ENCODE peak calls at places on chromosome 1, in four cellular contexts. L, M, O and E are unnamed samples.

GRCh38 chr1:214187152-214187900 is 93.6 kb upstream of the SMYD2 start:
- DNase-seq in L (peak; percentile 29), M (no peak), O (no peak), E (peak; percentile 62)

GRCh38 chr1:238681451-238681850 is 704.9 kb upstream of the CHRM3 start:
- DNase-seq in O (no peak), L (no peak), M (no peak), E (no peak)

GRCh38 chr1:206933333-206933945 is 11.7 kb upstream of the FCMR start:
- DNase-seq in M (peak; percentile 78), L (peak; percentile 85), O (no peak), E (peak; percentile 78)

GRCh38 chr1:72412286-72412685 is 129.9 kb upstream of the NEGR1 start:
- DNase-seq in L (no peak), O (no peak), M (no peak), E (no peak)

GRCh38 chr1:164853146-164853545 is 294.2 kb downstream of the PBX1 start:
- DNase-seq in M (no peak), L (no peak), O (no peak), E (no peak)

GRCh38 chr1:1981142-1981500 is 22.5 kb downstream of the CFAP74 start:
- DNase-seq in O (no peak), M (no peak), L (no peak), E (no peak)

GRCh38 chr1:81760487-81761097 is 40.1 kb upstream of the ADGRL2 start:
- DNase-seq in L (no peak), O (no peak), M (no peak), E (no peak)

GRCh38 chr1:222369991-222370910 is 177.7 kb downstream of the HHIPL2 start:
- DNase-seq in L (no peak), O (no peak), M (no peak), E (no peak)

GRCh38 chr1:179121159-179121938 is 39.5 kb downstream of the TOR3A start:
- DNase-seq in M (peak; percentile 38), O (peak; percentile 25), L (peak; percentile 28), E (peak; percentile 38)

GRCh38 chr1:93964777-93965200 is 55.6 kb upstream of the GCLM start:
- DNase-seq in O (peak; percentile 90), L (no peak), M (no peak), E (no peak)

GRCh38 chr1:9442266-9442846 is 96.9 kb upstream of the SLC25A33 start:
- DNase-seq in L (no peak), M (no peak), O (peak; percentile 33), E (no peak)

GRCh38 chr1:18015719-18016118 is 91.9 kb upstream of the IGSF21 start:
- DNase-seq in L (no peak), M (no peak), O (no peak), E (no peak)

GRCh38 chr1:96782861-96783260 is 61.3 kb downstream of the PTBP2 start:
- DNase-seq in O (no peak), M (no peak), L (no peak), E (no peak)

GRCh38 chr1:107895403-107896181 is 69.4 kb downstream of the VAV3 start:
- DNase-seq in M (no peak), O (no peak), L (no peak), E (no peak)

GRCh38 chr1:40338745-40339419 is 21.8 kb upstream of the COL9A2 start:
- DNase-seq in M (peak; percentile 83), L (peak; percentile 96), O (peak; percentile 76), E (peak; percentile 83)

GRCh38 chr1:226809785-226810571 is 60.4 kb upstream of the PSEN2 start:
- DNase-seq in L (no peak), O (no peak), M (no peak), E (no peak)

GRCh38 chr1:87515781-87516180 is 187.1 kb downstream of the LMO4 start:
- DNase-seq in M (no peak), O (no peak), L (no peak), E (no peak)

GRCh38 chr1:218546314-218546713 is 201.2 kb downstream of the TGFB2 start:
- DNase-seq in L (no peak), O (no peak), M (no peak), E (no peak)

GRCh38 chr1:221687731-221688487 is 54.0 kb downstream of the DUSP10 start:
- DNase-seq in O (no peak), M (no peak), L (no peak), E (no peak)

GRCh38 chr1:20446796-20447195 is 39.2 kb downstream of the CAMK2N1 start:
- DNase-seq in M (no peak), O (no peak), L (no peak), E (no peak)

GRCh38 chr1:8905582-8906191 is 27.2 kb upstream of the ENO1 start:
- DNase-seq in L (no peak), O (no peak), M (no peak), E (no peak)

DNA sequence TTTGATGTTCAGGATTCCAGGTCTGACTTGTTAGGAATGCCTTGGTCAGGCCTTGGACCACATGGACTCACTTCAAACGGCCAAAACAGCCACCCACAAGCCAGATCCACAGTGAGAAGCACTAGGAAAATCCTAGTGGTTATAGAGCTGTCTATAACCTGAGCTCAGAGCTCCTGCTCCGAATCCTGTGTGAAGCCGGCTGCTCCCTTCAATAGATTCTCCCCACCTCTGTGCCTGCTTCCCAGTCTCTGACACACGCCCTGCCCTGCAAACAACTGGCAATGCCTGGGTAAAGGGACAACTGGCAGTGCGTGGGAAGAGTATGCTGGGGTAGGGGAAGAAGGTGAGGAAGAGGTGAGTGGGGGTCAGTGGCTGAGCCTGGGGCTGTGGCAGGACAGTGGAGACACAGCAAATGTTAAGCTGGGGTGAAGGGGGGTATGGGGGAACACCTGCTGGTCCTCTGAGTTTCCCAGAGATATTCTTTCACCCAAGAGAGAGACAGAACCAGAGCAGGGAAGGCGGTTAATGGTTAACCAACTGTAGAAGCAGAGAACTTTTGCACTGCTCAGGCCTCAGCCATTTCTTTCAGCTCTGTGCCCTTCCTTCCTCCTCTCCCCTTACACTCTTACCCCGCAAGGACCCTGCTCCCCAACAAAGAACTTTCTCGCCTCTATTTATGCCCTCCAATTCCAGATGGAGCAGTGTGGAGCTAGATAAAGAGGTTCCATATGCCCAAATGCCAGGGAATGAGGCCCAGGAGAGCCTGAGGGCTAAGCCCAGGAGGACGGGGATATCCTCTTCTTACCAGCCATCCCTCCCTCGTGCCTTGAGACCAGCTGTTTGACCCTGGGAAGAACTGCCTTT is 4.4 kb downstream of the PLXNA2 start:
- DNase-seq in L (no peak), O (peak; percentile 54), M (no peak), E (no peak)
- TF ChIP-seq ELF4 in L (no peak), O (no peak), M (no peak), E (no peak)

DNA sequence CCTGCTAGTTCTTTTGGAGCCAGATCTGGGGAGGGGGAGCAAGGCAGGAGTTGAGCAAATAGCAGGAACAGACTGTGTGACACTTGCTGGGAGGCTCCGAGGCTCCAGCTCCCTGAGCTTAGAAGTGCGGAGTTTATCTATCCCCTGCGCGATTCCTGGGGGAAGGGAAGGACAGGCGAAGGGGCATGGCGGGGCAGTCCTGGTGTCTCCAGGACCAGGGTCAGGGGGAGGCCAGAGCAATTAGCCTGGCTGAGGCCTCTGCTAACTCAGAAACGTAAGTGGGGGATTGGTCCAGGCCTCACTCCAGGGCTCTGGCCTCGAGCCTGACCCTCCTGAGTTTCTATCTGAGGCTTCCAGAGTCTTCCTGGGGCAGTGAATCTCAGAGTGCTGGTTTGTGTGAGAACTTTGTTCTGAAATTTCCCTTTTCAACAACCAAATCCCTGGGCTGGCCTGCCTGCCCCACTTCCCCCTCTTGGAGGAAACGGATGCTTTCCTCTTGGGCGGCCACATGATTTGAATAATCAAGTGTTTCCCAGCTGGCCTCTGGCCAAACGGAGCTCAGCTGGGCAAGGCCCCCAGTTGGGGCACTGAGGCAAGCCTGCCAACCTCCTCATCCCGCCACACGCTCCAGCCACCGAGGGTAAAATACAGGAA is 15.6 kb downstream of the ALPL start:
- DNase-seq in O (no peak), L (no peak), M (no peak), E (no peak)
- TF ChIP-seq ELF4 in O (no peak), L (no peak), M (no peak), E (no peak)

GRCh38 chr1:57839067-57839466 is 415.2 kb upstream of the DAB1 start:
- DNase-seq in O (no peak), L (no peak), M (no peak), E (no peak)
- TF ChIP-seq ELF4 in O (no peak), L (no peak), M (no peak), E (no peak)

GRCh38 chr1:6700853-6701436 is 671 bp downstream of the DNAJC11 start:
- DNase-seq in M (no peak), O (no peak), L (no peak), E (no peak)
- TF ChIP-seq ELF4 in M (no peak), O (no peak), L (no peak), E (no peak)

DNA sequence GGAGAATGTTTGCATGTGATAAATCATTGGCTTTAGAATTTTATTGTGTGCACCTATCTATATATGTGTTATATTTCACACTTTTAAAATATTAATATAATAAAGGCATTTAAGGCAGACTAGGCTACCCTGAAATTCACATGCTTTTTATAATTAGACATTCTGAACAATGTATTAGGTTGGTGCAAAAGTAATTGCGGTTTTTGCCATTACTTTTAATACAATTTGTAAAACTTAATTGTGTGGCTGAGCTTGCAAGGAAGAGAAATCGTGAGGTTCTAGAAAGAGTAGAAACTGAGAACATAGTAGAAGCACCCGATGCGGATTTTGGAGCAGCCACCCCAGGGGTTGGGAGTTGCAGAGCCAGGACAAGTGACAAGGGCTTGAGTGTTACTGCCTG is 244.7 kb downstream of the TM2D1 start:
- DNase-seq in M (no peak), L (no peak), O (no peak), E (no peak)
- TF ChIP-seq ELF4 in M (no peak), L (no peak), O (no peak), E (peak; percentile 67)

GRCh38 chr1:245790441-245790840 is 635.7 kb downstream of the KIF26B start:
- DNase-seq in M (no peak), O (no peak), L (no peak), E (no peak)
- TF ChIP-seq ELF4 in M (no peak), O (no peak), L (no peak), E (no peak)

DNA sequence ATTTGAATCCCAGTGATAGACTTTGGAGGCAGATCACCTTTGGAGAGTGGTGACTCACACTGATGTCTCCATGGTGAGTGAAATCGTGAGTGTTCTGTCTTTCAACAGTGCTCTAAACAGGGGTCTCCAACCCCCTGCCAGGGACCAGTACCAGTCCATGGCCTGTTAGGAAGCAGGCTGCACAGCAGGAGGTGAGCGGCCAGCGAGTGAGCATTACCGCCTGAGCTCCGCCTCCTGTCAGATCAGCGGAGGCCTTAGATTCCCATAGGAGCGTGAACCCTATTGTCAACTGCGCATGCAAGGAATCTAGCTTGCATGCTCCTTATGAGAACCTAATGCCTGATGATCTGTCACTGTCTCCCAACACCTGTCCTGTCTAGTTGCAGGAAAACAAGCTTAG is 61.8 kb upstream of the B3GALNT2 start:
- DNase-seq in O (no peak), L (peak; percentile 63), M (no peak), E (no peak)
- TF ChIP-seq ELF4 in O (no peak), L (no peak), M (no peak), E (no peak)